ENCODE peak calls at places on chromosomes 6 and 20, in five cellular contexts. A, R, V, S and M are unnamed samples. For H3K4me1, the result is how much of the 10 kb centered on the place peaks cover.

GRCh38 chr6:2432258-2432657 is 186.9 kb upstream of the GMDS start:
- DNase-seq in V (no peak), R (peak), S (no peak), A (peak), M (no peak)

GRCh38 chr6:87501809-87502572 is 29.2 kb downstream of the SLC35A1 start:
- DNase-seq in R (no peak), A (no peak), S (no peak), V (no peak), M (no peak)

GRCh38 chr20:39691151-39691862 is 729.2 kb downstream of the DHX35 start:
- DNase-seq in S (no peak), V (no peak), A (no peak), R (no peak), M (no peak)

GRCh38 chr20:63081831-63082230 is 75.1 kb upstream of the BHLHE23 start:
- DNase-seq in A (no peak), R (no peak), V (no peak), S (no peak), M (no peak)

GRCh38 chr6:139150915-139151314 is 16.0 kb downstream of the HECA start:
- DNase-seq in V (no peak), R (no peak), A (no peak), S (no peak), M (no peak)

GRCh38 chr20:60589624-60590023 is 631.4 kb downstream of the CDH26 start:
- DNase-seq in S (no peak), V (peak), A (no peak), R (no peak), M (no peak)

GRCh38 chr6:110217255-110217654 is 37.0 kb downstream of the CDC40 start:
- DNase-seq in A (peak), V (no peak), S (no peak), R (no peak), M (no peak)

GRCh38 chr6:139941826-139942225 is 567.4 kb upstream of the CITED2 start:
- DNase-seq in V (no peak), R (no peak), S (no peak), A (no peak), M (no peak)

GRCh38 chr6:16737389-16737788 is 23.9 kb downstream of the ATXN1 start:
- DNase-seq in A (peak), R (no peak), S (no peak), V (no peak), M (no peak)

GRCh38 chr20:38007526-38007925 is 25.7 kb downstream of the TTI1 start:
- DNase-seq in A (no peak), S (no peak), V (no peak), R (no peak), M (no peak)

GRCh38 chr6:130598021-130598989 is 228.9 kb upstream of the SMLR1 start:
- DNase-seq in S (no peak), V (no peak), R (no peak), A (no peak), M (no peak)

GRCh38 chr6:9540126-9540525 is 874.7 kb downstream of the TFAP2A start:
- DNase-seq in R (no peak), A (no peak), S (no peak), V (no peak), M (no peak)

DNA sequence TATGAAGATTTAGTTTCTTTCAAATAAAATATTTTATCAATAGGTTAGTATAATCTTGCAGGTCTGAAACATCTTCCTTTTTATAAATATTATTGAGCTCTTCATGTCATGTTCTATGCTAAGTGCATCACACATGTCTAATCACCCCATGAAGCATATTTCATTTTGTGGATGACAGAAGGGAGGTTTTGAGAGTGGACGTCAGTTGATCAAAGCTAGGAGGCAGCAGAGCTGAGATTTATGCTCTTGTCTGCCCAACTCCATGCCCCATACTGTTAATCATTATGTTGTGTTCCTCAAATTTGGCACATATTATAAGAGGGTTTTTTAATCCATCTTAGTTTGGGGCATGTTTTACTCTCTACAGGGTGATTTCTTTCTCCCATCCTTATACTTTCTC is 22.7 kb downstream of the DSE start:
- DNase-seq in A (no peak), V (no peak), S (no peak), R (no peak), M (no peak)
- H3K27ac ChIP-seq in A (no peak), V (no peak), S (no peak), R (no peak), M (no peak)

DNA sequence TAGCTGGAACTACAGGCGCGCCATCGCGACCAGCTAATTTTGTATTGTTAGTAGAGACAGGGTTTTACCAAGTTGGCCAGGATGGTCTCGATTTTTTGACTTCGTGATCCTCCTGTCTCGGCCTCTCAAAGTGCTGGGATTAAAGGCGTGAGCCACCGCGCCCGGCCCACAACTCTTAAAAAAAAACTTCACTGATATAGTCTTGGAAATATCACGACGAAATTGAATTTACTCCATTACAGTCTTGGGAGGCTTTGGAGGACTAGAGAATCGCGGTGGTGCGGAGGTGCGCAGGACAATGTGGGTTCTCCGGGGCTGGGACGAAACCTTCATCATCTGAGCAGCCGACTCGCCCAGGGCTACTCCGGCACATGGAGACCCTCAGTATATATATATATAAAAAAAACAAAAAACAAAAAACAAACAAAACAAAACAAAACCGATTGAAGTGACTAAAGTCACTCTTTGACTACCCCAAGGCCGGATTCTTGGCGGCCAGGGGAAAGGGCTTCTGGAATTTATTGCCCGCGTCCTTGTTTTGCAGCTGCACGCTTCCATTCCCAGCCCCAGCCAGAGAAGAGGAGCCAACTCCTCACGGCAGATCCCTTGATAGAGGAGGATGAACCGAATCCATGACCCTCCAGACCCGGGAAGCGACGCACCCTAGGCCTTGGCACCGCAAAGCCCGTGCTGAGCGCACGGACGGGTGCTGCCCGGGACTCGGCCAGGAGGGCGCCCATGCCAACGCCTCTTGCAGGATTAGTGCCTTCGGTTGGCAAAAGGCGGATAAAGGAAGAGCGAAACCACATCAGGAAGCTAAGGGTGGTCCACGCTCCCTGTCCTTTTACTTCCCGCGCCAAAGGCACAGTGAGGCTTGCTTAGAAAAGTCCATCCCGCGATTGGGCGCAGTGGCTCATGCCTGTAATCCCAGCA is 1.7 kb upstream of the GCM2 start:
- DNase-seq in R (no peak), A (peak), V (no peak), S (no peak), M (no peak)
- H3K4me3 ChIP-seq in R (no peak), A (no peak), V (no peak), S (no peak), M (no peak)

DNA sequence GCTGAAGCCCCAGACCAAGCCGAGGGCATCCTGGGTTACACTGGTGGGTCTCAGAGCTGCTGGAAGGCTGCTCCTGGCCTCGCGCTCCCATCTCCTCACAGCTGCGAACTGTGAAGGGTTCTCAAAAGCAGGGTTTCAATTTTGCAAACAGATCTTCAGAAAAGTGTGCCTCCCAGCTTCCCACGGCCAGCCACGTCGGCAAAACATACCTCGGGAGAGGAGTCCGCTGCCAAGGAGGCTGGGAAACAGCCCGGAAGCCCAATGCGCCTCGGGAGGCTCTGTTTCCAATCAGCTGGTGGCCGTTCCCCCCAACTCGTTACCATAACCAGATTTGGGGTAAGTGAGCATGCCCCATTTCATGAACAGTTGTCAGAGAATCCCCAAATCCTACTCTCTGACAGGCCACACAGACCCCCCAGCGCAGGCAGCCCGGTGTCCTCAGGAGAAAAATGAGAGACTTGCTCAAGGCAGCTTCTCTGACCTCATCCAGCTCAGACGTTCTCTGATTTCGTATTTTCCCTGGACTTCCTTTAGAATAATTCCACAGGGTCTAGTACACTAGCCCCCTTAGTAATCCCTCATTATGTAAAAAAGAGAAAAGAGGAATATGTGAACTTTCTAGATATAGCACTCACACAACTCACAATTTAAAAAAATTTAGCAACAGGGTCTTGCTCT is 98.4 kb downstream of the SNX5 start:
- DNase-seq in S (no peak), A (no peak), R (no peak), V (no peak), M (no peak)
- H3K4me1 ChIP-seq in S (under half), A (under half), R (under half), V (under half), M (under half)

DNA sequence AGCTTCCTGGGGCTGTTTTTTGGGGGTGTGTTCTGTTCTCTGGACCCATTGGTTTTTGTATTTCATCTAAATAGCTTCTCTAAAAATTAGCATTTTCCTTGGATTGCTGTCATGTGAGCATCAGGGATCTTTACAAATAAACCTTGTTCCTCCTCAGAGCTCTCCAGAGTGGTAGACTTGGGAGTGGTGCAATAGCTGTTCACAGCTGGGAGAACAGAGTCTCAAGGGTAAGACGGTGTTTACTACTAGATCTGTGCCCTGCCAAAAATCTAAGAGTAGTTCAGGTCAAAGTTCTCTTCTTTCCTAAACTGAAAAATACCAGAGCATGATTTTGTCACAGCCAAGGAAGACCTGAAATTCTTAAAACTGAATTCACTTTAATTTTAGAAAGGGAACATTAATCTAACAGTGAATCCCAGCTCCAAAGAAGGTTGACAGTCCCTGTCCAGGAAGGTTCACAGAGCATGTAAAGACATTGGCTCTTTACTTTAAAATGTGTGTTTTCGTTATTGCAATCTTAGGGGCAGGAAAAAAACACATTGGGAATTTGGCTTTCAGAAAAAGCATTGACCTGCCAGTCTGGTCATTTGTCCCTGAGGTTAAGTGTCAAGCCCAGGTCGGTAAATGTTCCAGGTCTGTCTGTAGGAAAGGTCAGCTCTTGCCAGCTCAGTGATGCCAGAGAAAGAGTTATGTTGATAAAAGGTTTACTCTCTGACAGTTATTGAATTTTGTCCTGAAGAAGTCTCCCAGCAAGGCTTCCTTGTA is 43.3 kb downstream of the VAPB start:
- DNase-seq in S (no peak), V (no peak), A (peak), R (no peak), M (no peak)
- H3K27ac ChIP-seq in S (no peak), V (peak), A (no peak), R (no peak), M (no peak)

DNA sequence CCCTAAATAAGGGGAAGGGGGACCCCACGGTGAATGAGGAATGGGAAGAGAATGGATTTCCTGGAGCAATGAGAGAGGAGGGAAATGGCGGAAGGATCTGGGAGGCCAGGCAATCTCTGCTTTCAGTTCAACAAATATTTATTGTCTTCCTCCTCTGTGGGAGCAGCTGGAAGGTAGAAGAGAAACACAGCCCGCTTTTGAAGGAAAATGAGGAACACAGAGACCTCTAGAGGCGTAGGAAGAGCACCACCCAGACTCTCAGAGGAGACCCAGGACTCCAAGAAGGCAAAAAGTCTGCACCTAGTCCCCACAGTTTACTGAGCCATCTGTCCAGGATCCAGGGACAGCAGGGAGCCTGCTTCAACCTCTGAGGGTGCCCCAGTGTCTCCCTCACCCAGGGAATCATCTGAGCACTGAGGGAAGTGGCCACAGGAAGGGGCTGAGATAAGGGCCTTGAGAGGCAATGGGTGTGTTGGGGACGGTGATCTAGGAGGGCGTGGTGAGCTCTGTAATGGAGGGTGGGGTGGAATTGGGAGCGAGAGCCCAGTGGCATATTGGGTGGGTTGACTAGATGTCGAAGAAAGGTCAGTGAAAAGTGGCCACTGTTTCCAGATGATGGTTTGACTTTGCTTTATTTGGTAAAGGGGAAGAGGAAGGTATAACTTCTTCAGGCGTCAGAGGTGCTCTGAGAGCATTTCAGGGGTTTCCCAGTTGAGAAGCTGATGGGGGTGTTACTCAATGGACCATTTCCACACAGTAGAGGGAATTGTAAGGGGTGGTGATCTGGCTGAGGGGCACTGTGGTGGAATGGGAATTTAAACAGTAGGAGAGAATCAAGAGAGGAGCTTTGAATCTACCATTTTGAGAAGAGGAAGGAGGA is 610 bp downstream of the PSORS1C1 start:
- DNase-seq in R (peak), V (no peak), A (peak), S (no peak), M (no peak)
- H3K4me3 ChIP-seq in R (peak), V (no peak), A (no peak), S (peak), M (no peak)

GRCh38 chr6:92790381-92790780 is 629.0 kb downstream of the EPHA7 start:
- DNase-seq in A (no peak), S (no peak), R (no peak), V (peak), M (no peak)

DNA sequence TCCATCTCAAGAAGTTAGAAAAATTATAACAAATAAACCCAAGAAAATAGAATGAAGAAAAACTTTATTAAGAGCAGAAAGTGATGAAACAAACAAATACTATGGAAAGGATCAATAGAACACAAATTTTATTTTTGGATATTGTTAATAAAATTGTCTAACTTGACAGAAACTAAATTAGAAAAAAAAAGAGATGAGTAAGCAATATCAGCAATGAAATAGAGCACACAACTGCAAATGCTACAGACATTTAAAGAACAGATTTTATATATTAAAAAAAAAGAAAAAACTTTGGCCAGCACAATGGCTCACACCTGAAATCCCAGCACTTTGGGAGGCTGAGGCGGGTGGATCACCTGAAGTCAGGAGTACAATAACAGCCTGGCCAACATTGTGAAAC is 628.0 kb downstream of the EPHA7 start:
- DNase-seq in R (no peak), S (no peak), A (no peak), V (no peak), M (no peak)
- H3K4me1 ChIP-seq in R (under half), S (under half), A (under half), V (under half), M (under half)

GRCh38 chr20:23186808-23187207 is 100.7 kb upstream of the CD93 start:
- DNase-seq in A (no peak), V (no peak), R (no peak), S (no peak), M (no peak)
- H3K27ac ChIP-seq in A (no peak), V (no peak), R (no peak), S (no peak), M (no peak)

GRCh38 chr20:52003415-52003814 is 188.2 kb downstream of the ZFP64 start:
- DNase-seq in S (no peak), V (no peak), A (no peak), R (no peak), M (no peak)
- H3K4me3 ChIP-seq in S (no peak), V (no peak), A (no peak), R (no peak), M (no peak)

DNA sequence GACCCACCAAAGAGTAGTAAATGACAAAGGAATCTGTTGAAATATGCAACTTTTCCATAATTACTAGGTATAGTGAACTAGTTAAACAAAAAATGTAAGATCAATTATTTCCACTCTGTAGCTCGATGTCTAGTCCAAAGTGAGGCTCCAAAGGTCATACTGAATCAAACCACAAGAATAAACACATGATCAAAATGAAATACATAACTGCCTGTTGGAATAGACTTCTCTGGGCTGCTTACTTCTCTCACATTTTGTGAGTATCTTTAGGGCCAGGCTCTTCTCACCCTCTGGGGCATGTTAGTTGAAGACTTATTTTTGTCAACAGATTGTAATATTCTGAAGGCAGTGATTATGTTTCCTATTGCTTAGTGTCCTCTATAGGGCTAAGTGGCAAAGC is 103.7 kb upstream of the TMEM170B start:
- DNase-seq in A (no peak), V (no peak), S (no peak), R (no peak), M (no peak)
- H3K4me1 ChIP-seq in A (under half), V (under half), S (under half), R (under half), M (under half)

GRCh38 chr20:1383621-1384404 is 9.0 kb downstream of the FKBP1A start:
- DNase-seq in S (no peak), V (no peak), R (no peak), A (no peak), M (no peak)

GRCh38 chr20:1377984-1378742 is 14.7 kb downstream of the FKBP1A start:
- DNase-seq in R (peak), A (peak), V (no peak), S (no peak), M (no peak)

GRCh38 chr20:1381753-1382591 is 10.9 kb downstream of the FKBP1A start:
- DNase-seq in V (no peak), S (no peak), A (no peak), R (no peak), M (no peak)

GRCh38 chr20:1386323-1386722 is 6.5 kb downstream of the FKBP1A start:
- DNase-seq in S (no peak), V (no peak), R (no peak), A (no peak), M (no peak)

DNA sequence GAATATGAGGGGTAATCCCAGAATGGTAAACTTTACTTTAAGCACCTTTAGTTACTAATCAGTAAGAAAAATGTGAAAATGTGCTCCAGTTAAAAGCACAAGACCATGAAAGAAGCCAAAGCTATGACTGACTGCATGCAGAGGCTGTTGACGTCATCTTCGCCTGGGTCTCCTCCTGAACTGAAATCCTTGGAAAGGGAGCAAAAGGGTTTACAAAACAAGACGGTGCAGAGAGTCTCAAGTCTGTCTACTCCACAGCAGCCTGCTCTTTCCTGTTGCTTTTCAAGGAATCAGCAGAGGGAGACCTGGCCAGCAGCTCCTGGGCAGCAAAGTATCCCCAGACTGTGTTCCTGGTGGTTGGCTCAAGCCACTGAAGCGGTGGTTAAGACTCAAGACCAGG is 10.2 kb downstream of the FKBP1A start:
- DNase-seq in R (no peak), A (no peak), S (no peak), V (no peak), M (no peak)
- H3K27ac ChIP-seq in R (no peak), A (no peak), S (peak), V (no peak), M (no peak)